ENCODE peak calls at places on chromosomes 13 and 19, in ten cellular contexts. G is lower lobe of right lung; E is EH; J is CD8-positive, alpha-beta T cell; R is mammary epithelial cell; Z is adipocyte; Y is T-helper 1 cell; H is pancreas; X is tibial nerve; T is GOT3. F is an unnamed sample.

GRCh38 chr19:34260771-34261173 is 6.4 kb downstream of the GARRE1 start:
- DNase-seq in R (no peak), Z (peak; percentile 50), E (peak; percentile 68), H (no peak), T (no peak), X (no peak), J (no peak), Y (no peak), G (no peak), F (no peak)

GRCh38 chr13:64935441-64935840 is 2294.7 kb downstream of the PCDH9 start:
- DNase-seq in T (no peak), X (no peak), R (no peak), Z (no peak), Y (no peak), J (no peak), G (no peak), H (no peak), E (no peak), F (no peak)

GRCh38 chr19:3538258-3538929 is 580 bp upstream of the TEKTIP1 start:
- DNase-seq in Y (no peak), E (no peak), G (no peak), H (no peak), T (no peak), J (no peak), R (no peak), Z (no peak), X (no peak), F (no peak)

GRCh38 chr13:85632526-85633215 is 166.5 kb downstream of the SLITRK6 start:
- DNase-seq in J (no peak), Z (no peak), Y (no peak), T (no peak), H (no peak), G (no peak), R (no peak), X (no peak), E (no peak), F (no peak)

GRCh38 chr19:49801966-49802661 is 11.0 kb downstream of the FUZ start:
- DNase-seq in H (peak; percentile 90), T (no peak), R (no peak), X (peak; percentile 99), Y (no peak), J (no peak), G (no peak), E (peak; percentile 91), Z (peak; percentile 77), F (no peak)

GRCh38 chr19:277581-278165 is 13.5 kb downstream of the PLPP2 start:
- DNase-seq in J (no peak), X (no peak), Z (peak; percentile 31), R (no peak), G (no peak), E (peak; percentile 54), Y (no peak), T (no peak), H (no peak), F (no peak)

GRCh38 chr19:2164020-2164988 is 571 bp downstream of the DOT1L start:
- DNase-seq in E (peak; percentile 24), J (no peak), G (no peak), X (peak; percentile 50), Z (peak; percentile 71), H (no peak), Y (no peak), R (peak; percentile 31), T (no peak), F (no peak)

GRCh38 chr19:42242071-42242511 is 311 bp downstream of the GSK3A start:
- DNase-seq in J (peak; percentile 31), X (no peak), Y (no peak), R (no peak), T (no peak), H (no peak), G (no peak), E (peak; percentile 24), Z (peak; percentile 63), F (no peak)

GRCh38 chr13:28754698-28755545 is 36.2 kb upstream of the SLC46A3 start:
- DNase-seq in J (no peak), T (no peak), R (no peak), H (no peak), X (peak; percentile 32), G (no peak), E (peak; percentile 80), Y (no peak), Z (no peak), F (no peak)

GRCh38 chr19:50384685-50385535 is 763 bp downstream of the POLD1 start:
- DNase-seq in H (no peak), Y (no peak), Z (no peak), T (no peak), J (no peak), R (peak; percentile 68), E (peak; percentile 37), X (no peak), G (no peak), F (no peak)

GRCh38 chr13:79543883-79544282 is 62.9 kb downstream of the NDFIP2 start:
- DNase-seq in E (no peak), J (no peak), T (no peak), H (no peak), Z (no peak), G (no peak), X (no peak), Y (no peak), R (no peak), F (no peak)

GRCh38 chr19:47713046-47714021 is at the start of gene EHD2:
- DNase-seq in Y (no peak), R (peak; percentile 68), H (peak; percentile 81), X (peak; percentile 54), E (peak; percentile 83), T (peak; percentile 56), Z (peak; percentile 95), G (peak; percentile 73), J (peak; percentile 36), F (no peak)

GRCh38 chr13:51520524-51520923 is 63.7 kb upstream of the WDFY2 start:
- DNase-seq in J (no peak), R (peak; percentile 75), X (no peak), E (peak; percentile 80), Y (no peak), T (peak; percentile 12), H (no peak), G (no peak), Z (peak; percentile 88), F (no peak)

F was measured in chondrocyte.